ENCODE peak calls at places on chromosomes 6 and 20, in seven cellular contexts. R is esophagus squamous epithelium, G is heart right ventricle, B is PC-3, P is GM12865, D is Peyer's patch, L is neuronal stem cell. U is an unnamed sample.

GRCh38 chr6:16974387-16974673 is 127.5 kb upstream of the STMND1 start:
- DNase-seq in R (no peak), G (no peak), B (no peak), P (no peak), D (no peak), L (no peak), U (no peak)

GRCh38 chr6:52409499-52409898 is 10.6 kb upstream of the EFHC1 start:
- DNase-seq in R (no peak), G (no peak), B (no peak), P (no peak), D (no peak), L (no peak), U (no peak)

GRCh38 chr6:130147151-130147550 is 75.6 kb downstream of the SAMD3 start:
- DNase-seq in R (no peak), G (no peak), B (no peak), P (no peak), D (no peak), L (no peak), U (no peak)

GRCh38 chr20:20373046-20373706 is 5.3 kb downstream of the INSM1 start:
- DNase-seq in R (no peak), G (no peak), B (peak; percentile 16), P (no peak), D (no peak), L (no peak), U (peak; percentile 49)

GRCh38 chr6:125363010-125363359 is 61.2 kb upstream of the HDDC2 start:
- DNase-seq in R (no peak), G (no peak), B (peak; percentile 44), P (no peak), D (no peak), L (peak; percentile 48), U (no peak)

GRCh38 chr6:55033021-55033546 is 141.2 kb upstream of the HCRTR2 start:
- DNase-seq in R (no peak), G (no peak), B (no peak), P (no peak), D (no peak), L (no peak), U (no peak)

GRCh38 chr6:107679457-107679856 is 144.7 kb downstream of the SCML4 start:
- DNase-seq in R (no peak), G (peak; percentile 45), B (no peak), P (no peak), D (no peak), L (no peak), U (peak; percentile 85)

GRCh38 chr6:74289881-74290280 is 593.9 kb downstream of the CD109 start:
- DNase-seq in R (no peak), G (no peak), B (peak; percentile 44), P (no peak), D (no peak), L (no peak), U (peak; percentile 81)

GRCh38 chr20:63701329-63702035 is 5.0 kb downstream of the TNFRSF6B start:
- DNase-seq in R (no peak), G (no peak), B (no peak), P (no peak), D (no peak), L (no peak), U (no peak)

GRCh38 chr6:31473780-31474725 is 23.9 kb upstream of the MICB start:
- DNase-seq in R (no peak), G (no peak), B (peak; percentile 85), P (no peak), D (peak; percentile 31), L (no peak), U (peak; percentile 27)

GRCh38 chr20:15848126-15848525 is 725.1 kb downstream of the KIF16B start:
- DNase-seq in R (no peak), G (no peak), B (no peak), P (no peak), D (no peak), L (no peak), U (no peak)

GRCh38 chr20:2797136-2797983 is 3.1 kb downstream of the CPXM1 start:
- DNase-seq in R (no peak), G (no peak), B (no peak), P (no peak), D (no peak), L (no peak), U (no peak)

GRCh38 chr6:107532707-107533106 is 42.8 kb downstream of the SOBP start:
- DNase-seq in R (no peak), G (peak; percentile 31), B (no peak), P (no peak), D (no peak), L (no peak), U (no peak)

GRCh38 chr20:20226554-20226953 is 141.3 kb upstream of the INSM1 start:
- DNase-seq in R (no peak), G (no peak), B (no peak), P (no peak), D (no peak), L (no peak), U (no peak)

GRCh38 chr20:46838002-46838401 is 56.6 kb upstream of the EYA2 start:
- DNase-seq in R (no peak), G (no peak), B (no peak), P (no peak), D (no peak), L (no peak), U (no peak)

GRCh38 chr20:37457928-37458327 is 63.1 kb upstream of the NNAT start:
- DNase-seq in R (no peak), G (no peak), B (no peak), P (no peak), D (no peak), L (no peak), U (no peak)

GRCh38 chr20:17024513-17025105 is 202.2 kb upstream of the PCSK2 start:
- DNase-seq in R (no peak), G (no peak), B (no peak), P (no peak), D (no peak), L (peak; percentile 48), U (no peak)

GRCh38 chr20:51420111-51420510 is 122.4 kb downstream of the NFATC2 start:
- DNase-seq in R (no peak), G (no peak), B (peak; percentile 88), P (no peak), D (no peak), L (no peak), U (no peak)

GRCh38 chr6:6251555-6252280 is 68.7 kb downstream of the F13A1 start:
- DNase-seq in R (no peak), G (no peak), B (no peak), P (no peak), D (no peak), L (no peak), U (no peak)

GRCh38 chr6:36752886-36753506 is 55.4 kb downstream of the RAB44 start:
- DNase-seq in R (no peak), G (no peak), B (no peak), P (peak; percentile 87), D (peak; percentile 85), L (no peak), U (no peak)

GRCh38 chr6:132919028-132919427 is 104.7 kb downstream of the RPS12 start:
- DNase-seq in R (no peak), G (no peak), B (no peak), P (no peak), D (no peak), L (no peak), U (peak; percentile 36)

GRCh38 chr6:130693944-130694343 is 133.3 kb upstream of the SMLR1 start:
- DNase-seq in R (no peak), G (no peak), B (no peak), P (no peak), D (no peak), L (no peak), U (no peak)

GRCh38 chr6:39005774-39006173 is 42.8 kb upstream of the GLP1R start:
- DNase-seq in R (no peak), G (no peak), B (no peak), P (no peak), D (no peak), L (no peak), U (no peak)

GRCh38 chr6:118370722-118371121 is 177.4 kb upstream of the PLN start:
- DNase-seq in R (no peak), G (peak; percentile 58), B (no peak), P (no peak), D (no peak), L (no peak), U (no peak)

GRCh38 chr6:54286141-54286540 is 22.1 kb upstream of the TINAG start:
- DNase-seq in R (no peak), G (no peak), B (no peak), P (no peak), D (no peak), L (no peak), U (no peak)

GRCh38 chr6:159609813-159610212 is 83.2 kb downstream of the SOD2 start:
- DNase-seq in R (no peak), G (peak; percentile 22), B (no peak), P (no peak), D (no peak), L (no peak), U (no peak)

GRCh38 chr6:159610881-159611280 is 82.2 kb downstream of the SOD2 start:
- DNase-seq in R (no peak), G (no peak), B (no peak), P (no peak), D (no peak), L (no peak), U (no peak)

GRCh38 chr6:159606786-159607185 is 86.3 kb downstream of the SOD2 start:
- DNase-seq in R (no peak), G (no peak), B (no peak), P (no peak), D (no peak), L (no peak), U (no peak)

GRCh38 chr6:159604443-159604956 is 88.5 kb downstream of the SOD2 start:
- DNase-seq in R (no peak), G (no peak), B (no peak), P (no peak), D (no peak), L (no peak), U (no peak)

GRCh38 chr6:159608961-159609673 is 83.9 kb downstream of the SOD2 start:
- DNase-seq in R (no peak), G (no peak), B (peak; percentile 56), P (peak; percentile 52), D (no peak), L (no peak), U (no peak)
- H3K4me3 ChIP-seq in R (no peak overlapping the region), G (no peak overlapping the region), B (no peak overlapping the region), P (no peak overlapping the region), D (no peak overlapping the region), L (no peak overlapping the region), U (no peak overlapping the region)

DNA sequence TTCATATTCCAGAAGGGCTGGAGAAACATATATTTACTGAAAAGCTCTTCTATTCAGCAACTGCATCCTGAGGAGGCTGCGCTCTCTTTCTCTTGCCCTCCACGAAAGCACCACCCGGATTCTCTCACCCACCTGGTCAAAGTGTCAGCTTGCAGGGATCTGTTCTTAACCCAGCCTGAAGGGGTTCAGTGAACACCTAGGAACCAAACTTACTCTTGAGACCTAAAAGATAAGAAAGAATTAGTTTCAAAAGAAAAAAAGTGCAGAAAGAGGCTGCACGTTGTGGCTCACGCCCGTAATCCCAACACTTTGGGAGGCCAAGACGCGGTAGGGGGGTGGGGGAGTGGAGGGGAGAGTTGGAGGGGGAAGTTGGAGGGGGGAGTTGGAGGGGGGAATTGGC is 18.5 kb downstream of the GPX5 start:
- DNase-seq in R (no peak), G (no peak), B (no peak), P (peak; percentile 23), D (no peak), L (no peak), U (no peak)
- H3K4me3 ChIP-seq in R (no peak overlapping the region), G (no peak overlapping the region), B (no peak overlapping the region), P (peak overlapping the region; percentile 63), D (no peak overlapping the region), L (peak overlapping the region; percentile 39), U (peak overlapping the region; percentile 44)

GRCh38 chr6:28211840-28212509 is 13.1 kb upstream of the ZSCAN9 start:
- DNase-seq in R (no peak), G (no peak), B (peak; percentile 18), P (peak; percentile 38), D (no peak), L (peak; percentile 17), U (no peak)
- H3K4me3 ChIP-seq in R (peak overlapping the region; percentile 44), G (no peak overlapping the region), B (peak overlapping the region; percentile 84), P (peak overlapping the region; percentile 67), D (peak overlapping the region; percentile 51), L (peak overlapping the region; percentile 45), U (peak overlapping the region; percentile 49)

GRCh38 chr6:9914951-9915350 is 499.9 kb downstream of the TFAP2A start:
- DNase-seq in R (no peak), G (no peak), B (no peak), P (no peak), D (no peak), L (no peak), U (no peak)
- H3K4me3 ChIP-seq in R (no peak overlapping the region), G (no peak overlapping the region), B (no peak overlapping the region), P (no peak overlapping the region), D (no peak overlapping the region), L (no peak overlapping the region), U (no peak overlapping the region)